ENCODE peak calls at places on chromosomes 3 and 15, in six cellular contexts. G is H1, Q is K562, W is HepG2, I is GM12878, K is SK-N-SH. A is an unnamed sample.

GRCh38 chr3:93969443-93969842 is 4.3 kb downstream of the PROS1 start:
- DNase-seq in G (no peak), Q (peak), W (no peak), I (no peak), K (no peak), A (peak)

GRCh38 chr3:20039082-20039764 is 1.0 kb upstream of the KAT2B start:
- DNase-seq in G (no peak), Q (peak), W (no peak), I (no peak), K (no peak), A (no peak)

GRCh38 chr3:129985113-129985512 is 10.6 kb downstream of the TRH start:
- DNase-seq in G (no peak), Q (no peak), W (no peak), I (no peak), K (peak), A (no peak)

GRCh38 chr3:141454906-141455602 is 31.8 kb upstream of the RASA2 start:
- DNase-seq in G (no peak), Q (peak), W (peak), I (peak), K (peak), A (peak)

GRCh38 chr3:130773371-130773770 is 26.7 kb upstream of the PIK3R4 start:
- DNase-seq in G (no peak), Q (no peak), W (no peak), I (no peak), K (no peak), A (no peak)

GRCh38 chr15:101372149-101372577 is 77.1 kb upstream of the SNRPA1 start:
- DNase-seq in G (no peak), Q (no peak), W (no peak), I (no peak), K (no peak), A (no peak)

GRCh38 chr15:62822228-62822627 is 220.3 kb upstream of the TPM1 start:
- DNase-seq in G (no peak), Q (no peak), W (no peak), I (no peak), K (no peak), A (no peak)

GRCh38 chr3:47130557-47130956 is 33.4 kb downstream of the SETD2 start:
- DNase-seq in G (no peak), Q (no peak), W (no peak), I (no peak), K (no peak), A (no peak)

GRCh38 chr3:71303627-71304260 is 279.8 kb downstream of the FOXP1 start:
- DNase-seq in G (no peak), Q (no peak), W (no peak), I (no peak), K (no peak), A (no peak)

GRCh38 chr15:78127882-78128281 is 3.4 kb downstream of the CIB2 start:
- DNase-seq in G (no peak), Q (no peak), W (peak), I (no peak), K (no peak), A (peak)

GRCh38 chr3:173255555-173255954 is 114.5 kb upstream of the SPATA16 start:
- DNase-seq in G (no peak), Q (no peak), W (no peak), I (no peak), K (no peak), A (no peak)

GRCh38 chr3:197495059-197495455 is 60.7 kb downstream of the BDH1 start:
- DNase-seq in G (no peak), Q (no peak), W (no peak), I (peak), K (no peak), A (no peak)

GRCh38 chr15:101277943-101278564 is 769 bp upstream of the SELENOS start:
- DNase-seq in G (no peak), Q (peak), W (no peak), I (no peak), K (no peak), A (no peak)

GRCh38 chr3:57397175-57398026 is 104.9 kb upstream of the ASB14 start:
- DNase-seq in G (peak), Q (peak), W (peak), I (peak), K (peak), A (peak)

GRCh38 chr3:152051501-152052404 is 178.3 kb downstream of the SUCNR1 start:
- DNase-seq in G (no peak), Q (peak), W (peak), I (no peak), K (no peak), A (no peak)

GRCh38 chr3:183653209-183654064 is 18.0 kb downstream of the KLHL24 start:
- DNase-seq in G (no peak), Q (peak), W (no peak), I (no peak), K (no peak), A (peak)

GRCh38 chr3:66297917-66298316 is 77.1 kb downstream of the SLC25A26 start:
- DNase-seq in G (no peak), Q (no peak), W (no peak), I (no peak), K (no peak), A (no peak)

GRCh38 chr3:81958967-81959625 is 197.7 kb upstream of the GBE1 start:
- DNase-seq in G (no peak), Q (no peak), W (no peak), I (no peak), K (no peak), A (no peak)

GRCh38 chr15:59892995-59893394 is 111.1 kb upstream of the FOXB1 start:
- DNase-seq in G (no peak), Q (peak), W (no peak), I (no peak), K (no peak), A (no peak)

GRCh38 chr15:59896652-59897051 is 107.5 kb upstream of the FOXB1 start:
- DNase-seq in G (no peak), Q (no peak), W (no peak), I (no peak), K (no peak), A (no peak)

GRCh38 chr15:59894835-59895234 is 109.3 kb upstream of the FOXB1 start:
- DNase-seq in G (no peak), Q (no peak), W (no peak), I (no peak), K (no peak), A (no peak)
- TF ChIP-seq CHD2 in G (no peak), Q (no peak), W (no peak), I (no peak), K (no peak), A (no peak)

GRCh38 chr15:86515625-86516024 is 436.0 kb downstream of the AGBL1 start:
- DNase-seq in G (no peak), Q (no peak), W (no peak), I (no peak), K (no peak), A (no peak)
- TF ChIP-seq CHD2 in G (no peak), Q (no peak), W (no peak), I (no peak), K (no peak), A (no peak)

DNA sequence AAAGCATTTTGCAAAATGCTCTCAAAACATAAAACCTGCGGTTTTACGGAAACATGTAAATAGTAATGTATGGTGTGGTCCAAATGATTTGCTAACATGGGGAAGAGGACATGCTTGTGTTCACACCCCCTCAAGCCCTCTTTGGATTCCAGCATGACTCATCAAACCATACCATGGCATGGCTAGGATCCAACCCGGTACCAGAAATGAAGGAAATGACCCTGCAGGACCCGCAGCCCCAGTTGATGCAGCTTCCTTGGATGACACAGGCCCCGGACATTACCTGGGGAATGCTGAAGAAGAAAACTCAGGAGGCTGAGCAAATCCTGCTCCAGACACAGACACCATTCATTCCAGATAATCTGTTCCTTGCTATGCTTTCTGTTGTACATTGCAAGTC is 222.9 kb downstream of the DTWD1 start:
- DNase-seq in G (no peak), Q (no peak), W (no peak), I (no peak), K (no peak), A (no peak)
- TF ChIP-seq CHD2 in G (no peak), Q (no peak), W (no peak), I (no peak), K (no peak), A (no peak)

GRCh38 chr3:52879090-52879489 is 18.3 kb downstream of the STIMATE start:
- DNase-seq in G (no peak), Q (no peak), W (no peak), I (no peak), K (no peak), A (no peak)

GRCh38 chr3:52880047-52880446 is 17.3 kb downstream of the STIMATE start:
- DNase-seq in G (no peak), Q (no peak), W (no peak), I (no peak), K (no peak), A (no peak)

GRCh38 chr3:52879581-52879980 is 17.8 kb downstream of the STIMATE start:
- DNase-seq in G (no peak), Q (no peak), W (no peak), I (no peak), K (no peak), A (no peak)

GRCh38 chr3:52881834-52882233 is 15.5 kb downstream of the STIMATE start:
- DNase-seq in G (no peak), Q (no peak), W (no peak), I (no peak), K (no peak), A (no peak)

DNA sequence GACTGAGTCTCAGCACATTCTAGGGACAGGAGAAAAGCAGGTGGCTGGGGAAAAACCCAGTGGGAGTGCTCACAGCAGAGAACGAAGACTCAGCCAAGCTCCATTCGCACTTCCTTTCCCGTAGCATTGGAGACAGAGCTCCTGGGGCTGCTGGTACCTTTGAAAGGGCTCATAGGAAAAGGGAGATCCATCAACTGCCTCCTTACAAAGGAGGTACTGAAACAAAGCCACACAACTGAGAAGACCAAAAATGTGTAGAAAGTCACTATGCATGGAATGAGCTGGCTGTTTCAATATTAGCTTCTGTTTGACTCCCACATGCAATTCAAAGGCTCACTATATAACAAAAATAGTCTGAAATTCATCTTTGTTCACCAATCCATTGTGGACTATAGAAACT is 16.9 kb downstream of the STIMATE start:
- DNase-seq in G (no peak), Q (no peak), W (no peak), I (peak), K (no peak), A (no peak)
- TF ChIP-seq CHD2 in G (no peak), Q (no peak), W (no peak), I (no peak), K (no peak), A (no peak)

GRCh38 chr15:36371509-36371908 is 207.9 kb upstream of the CDIN1 start:
- DNase-seq in G (no peak), Q (no peak), W (no peak), I (no peak), K (no peak), A (no peak)

GRCh38 chr15:36370051-36370734 is 209.2 kb upstream of the CDIN1 start:
- DNase-seq in G (no peak), Q (no peak), W (no peak), I (no peak), K (no peak), A (peak)

GRCh38 chr15:36372968-36373367 is 206.5 kb upstream of the CDIN1 start:
- DNase-seq in G (no peak), Q (no peak), W (no peak), I (no peak), K (no peak), A (no peak)

GRCh38 chr15:36370735-36371115 is 208.7 kb upstream of the CDIN1 start:
- DNase-seq in G (no peak), Q (no peak), W (peak), I (no peak), K (no peak), A (peak)

GRCh38 chr15:36373549-36373948 is 205.9 kb upstream of the CDIN1 start:
- DNase-seq in G (no peak), Q (no peak), W (no peak), I (no peak), K (no peak), A (peak)
- TF ChIP-seq CHD2 in G (no peak), Q (no peak), W (no peak), I (no peak), K (no peak), A (no peak)

GRCh38 chr3:60045686-60046085 is 995.9 kb upstream of the CFAP20DC start:
- DNase-seq in G (no peak), Q (no peak), W (no peak), I (no peak), K (no peak), A (no peak)

GRCh38 chr3:60047426-60048200 is 997.8 kb upstream of the CFAP20DC start:
- DNase-seq in G (no peak), Q (no peak), W (no peak), I (no peak), K (no peak), A (no peak)

GRCh38 chr3:60046212-60046611 is 996.4 kb upstream of the CFAP20DC start:
- DNase-seq in G (no peak), Q (no peak), W (no peak), I (no peak), K (no peak), A (no peak)

GRCh38 chr3:60053518-60054265 is 1003.9 kb upstream of the CFAP20DC start:
- DNase-seq in G (no peak), Q (peak), W (no peak), I (no peak), K (no peak), A (no peak)

GRCh38 chr3:60048447-60048848 is 998.6 kb upstream of the CFAP20DC start:
- DNase-seq in G (no peak), Q (no peak), W (no peak), I (no peak), K (no peak), A (no peak)
- TF ChIP-seq CHD2 in G (no peak), Q (no peak), W (no peak), I (no peak), K (no peak), A (no peak)

GRCh38 chr15:88480981-88481380 is 13.5 kb downstream of the MRPS11 start:
- DNase-seq in G (no peak), Q (no peak), W (no peak), I (no peak), K (no peak), A (no peak)

GRCh38 chr15:88487796-88488523 is 20.5 kb downstream of the MRPS11 start:
- DNase-seq in G (no peak), Q (no peak), W (no peak), I (no peak), K (no peak), A (no peak)

GRCh38 chr15:88487176-88487795 is 19.8 kb downstream of the MRPS11 start:
- DNase-seq in G (no peak), Q (no peak), W (no peak), I (no peak), K (no peak), A (no peak)

GRCh38 chr15:88482263-88482662 is 14.8 kb downstream of the MRPS11 start:
- DNase-seq in G (no peak), Q (no peak), W (no peak), I (no peak), K (no peak), A (no peak)

GRCh38 chr15:88484781-88485246 is 17.3 kb downstream of the MRPS11 start:
- DNase-seq in G (no peak), Q (no peak), W (no peak), I (no peak), K (no peak), A (no peak)
- TF ChIP-seq CHD2 in G (no peak), Q (no peak), W (no peak), I (no peak), K (no peak), A (no peak)

GRCh38 chr15:52653451-52653964 is 25.7 kb downstream of the ATOSA start:
- DNase-seq in G (no peak), Q (peak), W (no peak), I (no peak), K (no peak), A (peak)
- TF ChIP-seq CHD2 in G (no peak), Q (no peak), W (no peak), I (no peak), K (no peak), A (no peak)

GRCh38 chr3:112231727-112232126 is 62.3 kb downstream of the SLC9C1 start:
- DNase-seq in G (no peak), Q (no peak), W (no peak), I (no peak), K (no peak), A (no peak)

GRCh38 chr3:112233083-112233482 is 60.9 kb downstream of the SLC9C1 start:
- DNase-seq in G (no peak), Q (no peak), W (no peak), I (no peak), K (no peak), A (no peak)

GRCh38 chr3:112230033-112230432 is 64.0 kb downstream of the SLC9C1 start:
- DNase-seq in G (no peak), Q (no peak), W (no peak), I (no peak), K (no peak), A (no peak)

DNA sequence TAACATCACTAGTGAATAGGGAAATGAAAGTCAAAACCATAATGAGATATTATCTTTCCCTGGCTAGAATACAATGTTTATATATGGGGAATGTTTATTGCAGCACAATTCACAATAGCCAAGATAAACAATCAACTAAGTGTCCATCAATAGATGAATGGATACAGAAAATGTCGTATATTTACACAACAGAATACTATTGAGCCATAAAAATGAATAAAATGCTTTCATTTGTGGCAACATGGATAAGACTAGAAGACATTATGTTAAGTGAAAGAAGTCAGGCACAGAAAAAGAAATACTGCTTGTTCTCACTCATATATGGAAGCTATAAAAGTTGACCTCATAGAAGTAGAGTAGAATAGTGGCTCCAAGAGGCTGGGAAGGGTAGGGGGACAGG is 65.2 kb downstream of the SLC9C1 start:
- DNase-seq in G (no peak), Q (no peak), W (no peak), I (no peak), K (no peak), A (no peak)
- TF ChIP-seq CHD2 in G (no peak), Q (no peak), W (no peak), I (no peak), K (no peak), A (no peak)

GRCh38 chr3:50545781-50546180 is 21.8 kb downstream of the C3orf18 start:
- DNase-seq in G (no peak), Q (no peak), W (no peak), I (no peak), K (no peak), A (no peak)

GRCh38 chr3:50537421-50538129 is 30.0 kb downstream of the C3orf18 start:
- DNase-seq in G (no peak), Q (peak), W (no peak), I (no peak), K (no peak), A (no peak)

GRCh38 chr3:50539887-50540286 is 27.7 kb downstream of the C3orf18 start:
- DNase-seq in G (no peak), Q (peak), W (no peak), I (no peak), K (no peak), A (no peak)

GRCh38 chr3:50539356-50539838 is 28.1 kb downstream of the C3orf18 start:
- DNase-seq in G (no peak), Q (peak), W (no peak), I (no peak), K (no peak), A (no peak)

GRCh38 chr3:50542177-50543034 is 25.1 kb downstream of the C3orf18 start:
- DNase-seq in G (peak), Q (peak), W (peak), I (no peak), K (peak), A (peak)
- TF ChIP-seq CHD2 in G (no peak), Q (no peak), W (no peak), I (no peak), K (no peak), A (no peak)

A was measured in A549.